ENCODE peak calls at places on chromosomes 5 and 9, in eight cellular contexts. One of them, this sample, is unnamed.

GRCh38 chr5:142915840-142916424 is 145.8 kb downstream of the ARHGAP26 start:
- DNase-seq in GM23248: peak
- DNase-seq in HCT116: no peak
- DNase-seq in neural progenitor cell: peak
- DNase-seq in MM.1S: peak
- DNase-seq in hepatocyte: peak
- DNase-seq in GM23338: peak
- DNase-seq in SK-N-SH: peak
- DNase-seq in this sample: peak

GRCh38 chr9:120875643-120875953 is 1.4 kb downstream of the PHF19 start:
- DNase-seq in MM.1S: no peak
- DNase-seq in GM23248: no peak
- DNase-seq in HCT116: no peak
- DNase-seq in SK-N-SH: peak
- DNase-seq in neural progenitor cell: no peak
- DNase-seq in hepatocyte: no peak
- DNase-seq in GM23338: peak
- DNase-seq in this sample: peak

GRCh38 chr5:64315778-64316177 is 150.1 kb downstream of the RNF180 start:
- DNase-seq in GM23338: no peak
- DNase-seq in neural progenitor cell: no peak
- DNase-seq in MM.1S: no peak
- DNase-seq in SK-N-SH: no peak
- DNase-seq in hepatocyte: no peak
- DNase-seq in GM23248: peak
- DNase-seq in HCT116: no peak
- DNase-seq in this sample: no peak

GRCh38 chr5:55445817-55446216 is 88.9 kb downstream of the PLPP1 start:
- DNase-seq in GM23248: no peak
- DNase-seq in HCT116: no peak
- DNase-seq in SK-N-SH: no peak
- DNase-seq in neural progenitor cell: no peak
- DNase-seq in GM23338: no peak
- DNase-seq in MM.1S: no peak
- DNase-seq in hepatocyte: no peak
- DNase-seq in this sample: no peak

GRCh38 chr5:158856794-158857193 is 242.9 kb downstream of the EBF1 start:
- DNase-seq in HCT116: no peak
- DNase-seq in neural progenitor cell: no peak
- DNase-seq in hepatocyte: no peak
- DNase-seq in GM23338: no peak
- DNase-seq in MM.1S: no peak
- DNase-seq in SK-N-SH: no peak
- DNase-seq in GM23248: no peak
- DNase-seq in this sample: no peak

GRCh38 chr5:96288166-96288844 is 144.7 kb downstream of the PCSK1 start:
- DNase-seq in HCT116: no peak
- DNase-seq in GM23248: peak
- DNase-seq in MM.1S: no peak
- DNase-seq in neural progenitor cell: no peak
- DNase-seq in hepatocyte: no peak
- DNase-seq in GM23338: no peak
- DNase-seq in SK-N-SH: no peak
- DNase-seq in this sample: no peak

GRCh38 chr9:78236511-78236950 is 656 bp downstream of the CEP78 start:
- DNase-seq in neural progenitor cell: peak
- DNase-seq in GM23248: peak
- DNase-seq in MM.1S: peak
- DNase-seq in GM23338: peak
- DNase-seq in hepatocyte: no peak
- DNase-seq in SK-N-SH: no peak
- DNase-seq in HCT116: no peak
- DNase-seq in this sample: peak

GRCh38 chr9:115952667-115953316 is 200.8 kb upstream of the PAPPA start:
- DNase-seq in GM23338: no peak
- DNase-seq in HCT116: no peak
- DNase-seq in hepatocyte: no peak
- DNase-seq in neural progenitor cell: no peak
- DNase-seq in MM.1S: no peak
- DNase-seq in GM23248: peak
- DNase-seq in SK-N-SH: no peak
- DNase-seq in this sample: no peak

GRCh38 chr5:17511775-17512325 is 6.3 kb upstream of the TAF11L3 start:
- DNase-seq in SK-N-SH: no peak
- DNase-seq in MM.1S: no peak
- DNase-seq in GM23338: no peak
- DNase-seq in GM23248: no peak
- DNase-seq in HCT116: no peak
- DNase-seq in neural progenitor cell: no peak
- DNase-seq in hepatocyte: no peak
- DNase-seq in this sample: no peak

GRCh38 chr9:87070331-87070730 is 123.0 kb upstream of the GAS1 start:
- DNase-seq in MM.1S: no peak
- DNase-seq in hepatocyte: no peak
- DNase-seq in SK-N-SH: no peak
- DNase-seq in GM23338: no peak
- DNase-seq in neural progenitor cell: no peak
- DNase-seq in GM23248: no peak
- DNase-seq in HCT116: no peak
- DNase-seq in this sample: no peak

GRCh38 chr5:123514615-123515355 is 2.8 kb downstream of the CSNK1G3 start:
- DNase-seq in hepatocyte: no peak
- DNase-seq in GM23248: peak
- DNase-seq in SK-N-SH: no peak
- DNase-seq in neural progenitor cell: peak
- DNase-seq in HCT116: no peak
- DNase-seq in GM23338: no peak
- DNase-seq in MM.1S: no peak
- DNase-seq in this sample: no peak

GRCh38 chr5:112417931-112418358 is 1.1 kb downstream of the EPB41L4A start:
- DNase-seq in MM.1S: peak
- DNase-seq in SK-N-SH: peak
- DNase-seq in GM23248: peak
- DNase-seq in HCT116: no peak
- DNase-seq in GM23338: peak
- DNase-seq in hepatocyte: peak
- DNase-seq in neural progenitor cell: peak
- DNase-seq in this sample: no peak

GRCh38 chr5:143677403-143677802 is 134.6 kb upstream of the HMHB1 start:
- DNase-seq in HCT116: no peak
- DNase-seq in neural progenitor cell: no peak
- DNase-seq in GM23248: no peak
- DNase-seq in SK-N-SH: no peak
- DNase-seq in GM23338: no peak
- DNase-seq in hepatocyte: no peak
- DNase-seq in MM.1S: no peak
- DNase-seq in this sample: no peak

GRCh38 chr9:95206143-95206542 is 111.4 kb downstream of the FANCC start:
- DNase-seq in GM23338: no peak
- DNase-seq in neural progenitor cell: no peak
- DNase-seq in MM.1S: no peak
- DNase-seq in HCT116: no peak
- DNase-seq in hepatocyte: no peak
- DNase-seq in SK-N-SH: peak
- DNase-seq in GM23248: peak
- DNase-seq in this sample: no peak

GRCh38 chr9:83062653-83063527 is at the start of gene RASEF:
- DNase-seq in GM23248: peak
- DNase-seq in HCT116: no peak
- DNase-seq in MM.1S: no peak
- DNase-seq in GM23338: peak
- DNase-seq in neural progenitor cell: peak
- DNase-seq in hepatocyte: peak
- DNase-seq in SK-N-SH: peak
- DNase-seq in this sample: no peak

GRCh38 chr9:104073098-104073769 is 20.9 kb upstream of the SMC2 start:
- DNase-seq in hepatocyte: no peak
- DNase-seq in SK-N-SH: no peak
- DNase-seq in neural progenitor cell: no peak
- DNase-seq in HCT116: no peak
- DNase-seq in MM.1S: no peak
- DNase-seq in GM23338: no peak
- DNase-seq in GM23248: no peak
- DNase-seq in this sample: no peak

DNA sequence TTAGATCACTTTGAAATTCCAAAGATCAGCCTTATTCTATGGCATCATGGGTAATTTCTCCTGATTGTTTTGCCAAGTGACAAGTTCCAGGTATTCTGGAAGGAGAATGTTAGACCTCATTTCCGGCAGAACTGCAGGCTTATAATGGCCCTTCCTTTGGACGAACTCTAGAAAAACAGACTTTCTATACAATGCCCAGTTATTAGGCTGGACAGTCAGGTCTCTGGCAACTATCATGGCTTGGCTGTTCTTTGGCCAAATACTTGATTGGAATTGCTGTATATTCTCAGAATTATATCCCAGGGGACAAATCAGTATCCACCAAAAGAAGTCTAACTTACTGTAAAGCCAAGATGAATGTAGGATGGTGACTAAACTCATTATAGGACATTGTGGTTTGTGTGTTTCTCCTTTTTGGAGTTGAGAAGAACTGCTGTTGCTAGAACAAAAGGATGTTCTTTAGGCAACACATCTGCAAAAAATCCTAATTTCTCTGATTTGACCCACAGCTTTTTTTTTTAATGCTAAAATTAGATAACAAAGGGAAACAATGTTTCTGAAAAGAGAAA is 69.0 kb downstream of the ADAMTSL1 start:
- DNase-seq in GM23248: peak
- DNase-seq in hepatocyte: no peak
- DNase-seq in MM.1S: no peak
- DNase-seq in GM23338: no peak
- DNase-seq in HCT116: no peak
- DNase-seq in SK-N-SH: peak
- DNase-seq in neural progenitor cell: no peak
- DNase-seq in this sample: no peak
- TF ChIP-seq EZH2phosphoT487 in GM23248: no peak
- TF ChIP-seq EZH2phosphoT487 in hepatocyte: no peak
- TF ChIP-seq EZH2phosphoT487 in MM.1S: no peak
- TF ChIP-seq EZH2phosphoT487 in GM23338: no peak
- TF ChIP-seq EZH2phosphoT487 in HCT116: no peak
- TF ChIP-seq EZH2phosphoT487 in SK-N-SH: no peak
- TF ChIP-seq EZH2phosphoT487 in neural progenitor cell: no peak
- TF ChIP-seq EZH2phosphoT487 in this sample: no peak

GRCh38 chr5:136132087-136132486 is 558 bp upstream of the SMAD5 start:
- DNase-seq in MM.1S: no peak
- DNase-seq in GM23338: no peak
- DNase-seq in SK-N-SH: peak
- DNase-seq in neural progenitor cell: no peak
- DNase-seq in GM23248: peak
- DNase-seq in hepatocyte: peak
- DNase-seq in HCT116: no peak
- DNase-seq in this sample: peak
- TF ChIP-seq EZH2phosphoT487 in MM.1S: no peak
- TF ChIP-seq EZH2phosphoT487 in GM23338: no peak
- TF ChIP-seq EZH2phosphoT487 in SK-N-SH: no peak
- TF ChIP-seq EZH2phosphoT487 in neural progenitor cell: no peak
- TF ChIP-seq EZH2phosphoT487 in GM23248: no peak
- TF ChIP-seq EZH2phosphoT487 in hepatocyte: no peak
- TF ChIP-seq EZH2phosphoT487 in HCT116: no peak
- TF ChIP-seq EZH2phosphoT487 in this sample: no peak

DNA sequence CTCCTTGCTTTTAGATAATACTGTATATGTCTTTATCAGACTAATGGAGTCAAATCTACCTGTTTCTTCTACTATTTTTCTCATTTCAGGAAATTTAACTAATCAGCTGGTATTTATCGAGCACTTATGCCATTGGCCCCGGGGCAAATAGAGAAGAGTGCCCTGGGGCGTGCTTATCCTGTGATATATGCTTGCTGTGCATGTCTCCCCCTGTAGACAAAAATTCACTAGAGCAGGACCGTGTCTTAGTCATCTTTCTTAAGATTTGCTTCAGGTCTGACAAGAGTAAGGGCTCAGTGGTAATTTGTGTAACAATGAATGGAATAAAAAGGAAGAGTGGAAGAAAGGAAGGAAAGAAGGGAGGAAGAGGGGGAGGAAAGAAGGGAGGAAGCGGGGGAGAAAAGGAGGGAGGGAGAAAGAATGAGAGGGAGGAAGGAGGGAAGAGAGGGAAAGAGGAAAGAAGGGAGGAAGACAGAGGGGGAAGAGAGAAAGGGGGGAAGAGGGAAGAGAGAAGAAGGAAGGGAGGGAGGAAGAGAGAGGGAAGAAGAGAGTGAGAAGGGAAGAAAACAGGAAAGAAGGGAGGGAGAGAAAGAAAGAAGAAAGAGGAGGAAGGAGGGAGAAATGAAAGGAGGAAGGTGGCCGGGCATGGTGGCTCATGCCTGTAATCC is 295.7 kb upstream of the PANK3 start:
- DNase-seq in HCT116: peak
- DNase-seq in SK-N-SH: no peak
- DNase-seq in GM23338: peak
- DNase-seq in GM23248: peak
- DNase-seq in MM.1S: no peak
- DNase-seq in neural progenitor cell: peak
- DNase-seq in hepatocyte: peak
- DNase-seq in this sample: no peak
- TF ChIP-seq EZH2phosphoT487 in HCT116: no peak
- TF ChIP-seq EZH2phosphoT487 in SK-N-SH: no peak
- TF ChIP-seq EZH2phosphoT487 in GM23338: no peak
- TF ChIP-seq EZH2phosphoT487 in GM23248: no peak
- TF ChIP-seq EZH2phosphoT487 in MM.1S: no peak
- TF ChIP-seq EZH2phosphoT487 in neural progenitor cell: no peak
- TF ChIP-seq EZH2phosphoT487 in hepatocyte: no peak
- TF ChIP-seq EZH2phosphoT487 in this sample: no peak

GRCh38 chr9:114263853-114264510 is 58.9 kb upstream of the ORM1 start:
- DNase-seq in hepatocyte: no peak
- DNase-seq in HCT116: no peak
- DNase-seq in SK-N-SH: no peak
- DNase-seq in MM.1S: no peak
- DNase-seq in neural progenitor cell: peak
- DNase-seq in GM23248: no peak
- DNase-seq in GM23338: peak
- DNase-seq in this sample: no peak

GRCh38 chr9:114259800-114260523 is 62.9 kb upstream of the ORM1 start:
- DNase-seq in neural progenitor cell: peak
- DNase-seq in SK-N-SH: peak
- DNase-seq in GM23248: no peak
- DNase-seq in HCT116: no peak
- DNase-seq in MM.1S: no peak
- DNase-seq in GM23338: no peak
- DNase-seq in hepatocyte: no peak
- DNase-seq in this sample: no peak

GRCh38 chr9:114258866-114259799 is 63.8 kb upstream of the ORM1 start:
- DNase-seq in GM23338: no peak
- DNase-seq in neural progenitor cell: no peak
- DNase-seq in SK-N-SH: no peak
- DNase-seq in HCT116: no peak
- DNase-seq in MM.1S: no peak
- DNase-seq in GM23248: no peak
- DNase-seq in hepatocyte: no peak
- DNase-seq in this sample: no peak

GRCh38 chr9:114261026-114261425 is 61.9 kb upstream of the ORM1 start:
- DNase-seq in hepatocyte: no peak
- DNase-seq in MM.1S: no peak
- DNase-seq in HCT116: no peak
- DNase-seq in GM23338: no peak
- DNase-seq in GM23248: no peak
- DNase-seq in SK-N-SH: no peak
- DNase-seq in neural progenitor cell: no peak
- DNase-seq in this sample: no peak

GRCh38 chr9:114261987-114262386 is 60.9 kb upstream of the ORM1 start:
- DNase-seq in HCT116: no peak
- DNase-seq in MM.1S: no peak
- DNase-seq in neural progenitor cell: no peak
- DNase-seq in hepatocyte: no peak
- DNase-seq in GM23248: no peak
- DNase-seq in SK-N-SH: no peak
- DNase-seq in GM23338: no peak
- DNase-seq in this sample: no peak
- TF ChIP-seq EZH2phosphoT487 in HCT116: no peak
- TF ChIP-seq EZH2phosphoT487 in MM.1S: no peak
- TF ChIP-seq EZH2phosphoT487 in neural progenitor cell: no peak
- TF ChIP-seq EZH2phosphoT487 in hepatocyte: no peak
- TF ChIP-seq EZH2phosphoT487 in GM23248: no peak
- TF ChIP-seq EZH2phosphoT487 in SK-N-SH: no peak
- TF ChIP-seq EZH2phosphoT487 in GM23338: no peak
- TF ChIP-seq EZH2phosphoT487 in this sample: no peak

This sample was measured in OCI-LY7.